ENCODE peak calls at places on chromosomes 6 and 20, in six cellular contexts. One of them, this sample, is unnamed.

GRCh38 chr20:63032861-63033634 is 26.3 kb upstream of the BHLHE23 start:
- DNase-seq in stomach: no peak
- DNase-seq in transverse colon: no peak
- DNase-seq in HepG2: no peak
- DNase-seq in HCT116: no peak
- DNase-seq in spleen: peak
- DNase-seq in this sample: peak

GRCh38 chr20:32961956-32962517 is 42.2 kb downstream of the SUN5 start:
- DNase-seq in stomach: no peak
- DNase-seq in transverse colon: no peak
- DNase-seq in HepG2: no peak
- DNase-seq in HCT116: no peak
- DNase-seq in spleen: no peak
- DNase-seq in this sample: no peak

GRCh38 chr20:13220194-13220856 is 749 bp upstream of the ISM1 start:
- DNase-seq in stomach: peak
- DNase-seq in transverse colon: peak
- DNase-seq in HepG2: no peak
- DNase-seq in HCT116: no peak
- DNase-seq in spleen: peak
- DNase-seq in this sample: peak

GRCh38 chr6:7273709-7274108 is 39.3 kb downstream of the SSR1 start:
- DNase-seq in stomach: no peak
- DNase-seq in transverse colon: no peak
- DNase-seq in HepG2: no peak
- DNase-seq in HCT116: no peak
- DNase-seq in spleen: no peak
- DNase-seq in this sample: no peak

GRCh38 chr6:170247178-170247701 is 43.6 kb downstream of the DLL1 start:
- DNase-seq in stomach: peak
- DNase-seq in transverse colon: no peak
- DNase-seq in HepG2: no peak
- DNase-seq in HCT116: no peak
- DNase-seq in spleen: no peak
- DNase-seq in this sample: no peak

GRCh38 chr6:88556663-88557062 is 390.5 kb upstream of the CNR1 start:
- DNase-seq in stomach: no peak
- DNase-seq in transverse colon: no peak
- DNase-seq in HepG2: no peak
- DNase-seq in HCT116: no peak
- DNase-seq in spleen: no peak
- DNase-seq in this sample: no peak

GRCh38 chr6:27836080-27836782 is 76.0 kb downstream of the OR2B2 start:
- DNase-seq in stomach: no peak
- DNase-seq in transverse colon: no peak
- DNase-seq in HepG2: no peak
- DNase-seq in HCT116: no peak
- DNase-seq in spleen: no peak
- DNase-seq in this sample: no peak

GRCh38 chr6:27867051-27867940 is 44.9 kb downstream of the OR2B2 start:
- DNase-seq in stomach: peak
- DNase-seq in transverse colon: peak
- DNase-seq in HepG2: peak
- DNase-seq in HCT116: no peak
- DNase-seq in spleen: peak
- DNase-seq in this sample: peak

GRCh38 chr20:46484954-46485353 is 28.4 kb downstream of the ZNF334 start:
- DNase-seq in stomach: no peak
- DNase-seq in transverse colon: no peak
- DNase-seq in HepG2: no peak
- DNase-seq in HCT116: no peak
- DNase-seq in spleen: no peak
- DNase-seq in this sample: no peak

GRCh38 chr6:22062807-22063408 is 233.9 kb downstream of the PRL start:
- DNase-seq in stomach: no peak
- DNase-seq in transverse colon: no peak
- DNase-seq in HepG2: no peak
- DNase-seq in HCT116: no peak
- DNase-seq in spleen: peak
- DNase-seq in this sample: no peak

GRCh38 chr6:151209071-151209831 is 30.5 kb upstream of the AKAP12 start:
- DNase-seq in stomach: no peak
- DNase-seq in transverse colon: no peak
- DNase-seq in HepG2: peak
- DNase-seq in HCT116: peak
- DNase-seq in spleen: no peak
- DNase-seq in this sample: no peak

GRCh38 chr6:23410439-23410838 is 715.6 kb upstream of the NRSN1 start:
- DNase-seq in stomach: no peak
- DNase-seq in transverse colon: no peak
- DNase-seq in HepG2: no peak
- DNase-seq in HCT116: no peak
- DNase-seq in spleen: no peak
- DNase-seq in this sample: no peak

GRCh38 chr6:43413002-43413401 is 14.3 kb upstream of the ABCC10 start:
- DNase-seq in stomach: no peak
- DNase-seq in transverse colon: no peak
- DNase-seq in HepG2: no peak
- DNase-seq in HCT116: no peak
- DNase-seq in spleen: no peak
- DNase-seq in this sample: no peak

GRCh38 chr6:109794201-109794926 is 103.3 kb downstream of the FIG4 start:
- DNase-seq in stomach: no peak
- DNase-seq in transverse colon: no peak
- DNase-seq in HepG2: no peak
- DNase-seq in HCT116: no peak
- DNase-seq in spleen: no peak
- DNase-seq in this sample: no peak

GRCh38 chr20:9928955-9929354 is 90.1 kb upstream of the PAK5 start:
- DNase-seq in stomach: no peak
- DNase-seq in transverse colon: no peak
- DNase-seq in HepG2: no peak
- DNase-seq in HCT116: no peak
- DNase-seq in spleen: no peak
- DNase-seq in this sample: no peak

GRCh38 chr6:111872521-111873177 is 603 bp downstream of the FYN start:
- DNase-seq in stomach: no peak
- DNase-seq in transverse colon: peak
- DNase-seq in HepG2: no peak
- DNase-seq in HCT116: no peak
- DNase-seq in spleen: peak
- DNase-seq in this sample: peak

GRCh38 chr6:26086214-26086613 is 1.0 kb upstream of the HFE start:
- DNase-seq in stomach: no peak
- DNase-seq in transverse colon: no peak
- DNase-seq in HepG2: no peak
- DNase-seq in HCT116: no peak
- DNase-seq in spleen: no peak
- DNase-seq in this sample: no peak

GRCh38 chr6:152129606-152130249 is 322.2 kb downstream of the ESR1 start:
- DNase-seq in stomach: no peak
- DNase-seq in transverse colon: no peak
- DNase-seq in HepG2: no peak
- DNase-seq in HCT116: no peak
- DNase-seq in spleen: no peak
- DNase-seq in this sample: no peak

GRCh38 chr6:31737315-31738047 is 1.2 kb upstream of the CLIC1 start:
- DNase-seq in stomach: no peak
- DNase-seq in transverse colon: peak
- DNase-seq in HepG2: peak
- DNase-seq in HCT116: no peak
- DNase-seq in spleen: no peak
- DNase-seq in this sample: no peak

GRCh38 chr6:31736768-31737314 is 511 bp upstream of the CLIC1 start:
- DNase-seq in stomach: no peak
- DNase-seq in transverse colon: peak
- DNase-seq in HepG2: peak
- DNase-seq in HCT116: no peak
- DNase-seq in spleen: peak
- DNase-seq in this sample: no peak

GRCh38 chr6:31734703-31735500 is 1.4 kb downstream of the CLIC1 start:
- DNase-seq in stomach: peak
- DNase-seq in transverse colon: peak
- DNase-seq in HepG2: peak
- DNase-seq in HCT116: no peak
- DNase-seq in spleen: peak
- DNase-seq in this sample: no peak

GRCh38 chr6:31734247-31734702 is 2.1 kb downstream of the CLIC1 start:
- DNase-seq in stomach: no peak
- DNase-seq in transverse colon: no peak
- DNase-seq in HepG2: no peak
- DNase-seq in HCT116: no peak
- DNase-seq in spleen: peak
- DNase-seq in this sample: no peak

GRCh38 chr6:31736026-31736767 is at the start of gene CLIC1:
- DNase-seq in stomach: peak
- DNase-seq in transverse colon: peak
- DNase-seq in HepG2: peak
- DNase-seq in HCT116: no peak
- DNase-seq in spleen: peak
- DNase-seq in this sample: peak
- TF ChIP-seq CTCF in stomach: no peak
- TF ChIP-seq CTCF in transverse colon: no peak
- TF ChIP-seq CTCF in HepG2: no peak
- TF ChIP-seq CTCF in HCT116: no peak
- TF ChIP-seq CTCF in spleen: peak
- TF ChIP-seq CTCF in this sample: no peak

GRCh38 chr6:158707826-158708225 is 58.0 kb downstream of the SYTL3 start:
- DNase-seq in stomach: peak
- DNase-seq in transverse colon: peak
- DNase-seq in HepG2: no peak
- DNase-seq in HCT116: no peak
- DNase-seq in spleen: peak
- DNase-seq in this sample: peak
- TF ChIP-seq POLR2AphosphoS5 in stomach: no peak
- TF ChIP-seq POLR2AphosphoS5 in transverse colon: no peak
- TF ChIP-seq POLR2AphosphoS5 in HepG2: no peak
- TF ChIP-seq POLR2AphosphoS5 in HCT116: peak
- TF ChIP-seq POLR2AphosphoS5 in spleen: no peak
- TF ChIP-seq POLR2AphosphoS5 in this sample: no peak

GRCh38 chr20:20454367-20454766 is 86.5 kb downstream of the INSM1 start:
- DNase-seq in stomach: no peak
- DNase-seq in transverse colon: no peak
- DNase-seq in HepG2: no peak
- DNase-seq in HCT116: no peak
- DNase-seq in spleen: no peak
- DNase-seq in this sample: no peak
- H3K4me3 ChIP-seq in stomach: no peak
- H3K4me3 ChIP-seq in transverse colon: no peak
- H3K4me3 ChIP-seq in HepG2: no peak
- H3K4me3 ChIP-seq in HCT116: no peak
- H3K4me3 ChIP-seq in spleen: no peak
- H3K4me3 ChIP-seq in this sample: no peak

GRCh38 chr6:132962936-132963579 is 148.7 kb downstream of the RPS12 start:
- DNase-seq in stomach: peak
- DNase-seq in transverse colon: peak
- DNase-seq in HepG2: peak
- DNase-seq in HCT116: peak
- DNase-seq in spleen: peak
- DNase-seq in this sample: peak
- TF ChIP-seq CTCF in stomach: peak
- TF ChIP-seq CTCF in transverse colon: peak
- TF ChIP-seq CTCF in HepG2: peak
- TF ChIP-seq CTCF in HCT116: peak
- TF ChIP-seq CTCF in spleen: peak
- TF ChIP-seq CTCF in this sample: no peak

DNA sequence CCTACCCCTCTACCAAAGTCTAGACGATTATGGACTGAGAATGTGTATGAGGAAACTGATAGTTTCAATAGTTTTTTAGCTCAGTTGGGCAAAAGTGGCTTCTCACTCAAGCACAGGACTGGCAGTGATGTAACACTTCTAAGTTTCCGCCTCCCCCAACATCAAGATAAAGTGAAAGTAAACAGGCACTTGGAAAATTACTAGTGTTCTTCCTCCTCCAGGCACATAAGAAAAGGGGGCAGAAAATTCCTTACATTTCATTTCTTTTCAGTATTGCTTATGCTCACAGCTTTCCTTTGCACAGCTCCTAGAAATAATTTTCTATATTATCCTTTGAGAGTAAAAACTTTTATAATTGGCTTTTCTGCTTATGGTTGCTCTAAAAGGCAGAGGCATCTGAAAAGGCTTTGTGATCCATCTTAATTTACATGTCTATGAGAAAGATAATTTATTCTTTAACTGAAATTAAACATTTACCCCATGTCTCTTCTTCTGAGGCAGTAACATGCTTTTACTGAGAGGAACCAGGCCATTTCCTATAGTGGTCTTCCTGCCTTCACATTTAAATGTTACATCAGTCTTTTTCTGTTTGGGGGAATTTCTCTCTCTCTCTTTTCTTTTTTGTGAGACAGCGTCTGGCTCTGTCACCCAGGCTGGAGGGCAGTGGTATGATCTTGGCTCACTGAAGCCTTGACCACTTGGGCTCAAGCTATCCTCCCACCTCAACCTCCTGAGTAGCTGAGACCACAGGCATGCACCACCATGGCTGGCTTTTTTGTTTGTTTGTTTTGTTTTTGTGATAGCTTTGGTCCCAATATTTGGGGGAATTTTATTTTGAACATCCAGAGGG is 65.0 kb upstream of the EEF1A1 start:
- DNase-seq in stomach: peak
- DNase-seq in transverse colon: peak
- DNase-seq in HepG2: peak
- DNase-seq in HCT116: peak
- DNase-seq in spleen: no peak
- DNase-seq in this sample: no peak
- TF ChIP-seq POLR2AphosphoS5 in stomach: peak
- TF ChIP-seq POLR2AphosphoS5 in transverse colon: peak
- TF ChIP-seq POLR2AphosphoS5 in HepG2: peak
- TF ChIP-seq POLR2AphosphoS5 in HCT116: peak
- TF ChIP-seq POLR2AphosphoS5 in spleen: no peak
- TF ChIP-seq POLR2AphosphoS5 in this sample: peak